ENCODE peak calls at places on chromosomes 7 and 10, in nine cellular contexts. One of them, this sample, is unnamed. For H3K9me3, the result is how much of the 10 kb centered on the place peaks cover.

GRCh38 chr7:119037941-119038340 is 813.4 kb downstream of the ANKRD7 start:
- DNase-seq in lower lobe of right lung: no peak
- DNase-seq in thoracic aorta: no peak
- DNase-seq in stomach: no peak
- DNase-seq in trophoblast cell: no peak
- DNase-seq in cardiac muscle cell: no peak
- DNase-seq in tibial artery: no peak
- DNase-seq in psoas muscle: no peak
- DNase-seq in A673: no peak
- DNase-seq in this sample: no peak

GRCh38 chr7:101428093-101428866 is 65.6 kb downstream of the COL26A1 start:
- DNase-seq in lower lobe of right lung: no peak
- DNase-seq in thoracic aorta: no peak
- DNase-seq in stomach: no peak
- DNase-seq in trophoblast cell: peak
- DNase-seq in cardiac muscle cell: no peak
- DNase-seq in tibial artery: no peak
- DNase-seq in psoas muscle: no peak
- DNase-seq in A673: no peak
- DNase-seq in this sample: no peak

GRCh38 chr7:99014113-99014985 is 129.6 kb downstream of the SMURF1 start:
- DNase-seq in lower lobe of right lung: no peak
- DNase-seq in thoracic aorta: no peak
- DNase-seq in stomach: peak
- DNase-seq in trophoblast cell: no peak
- DNase-seq in cardiac muscle cell: no peak
- DNase-seq in tibial artery: no peak
- DNase-seq in psoas muscle: no peak
- DNase-seq in A673: no peak
- DNase-seq in this sample: no peak

GRCh38 chr7:54839538-54840213 is 80.7 kb upstream of the SEC61G start:
- DNase-seq in lower lobe of right lung: peak
- DNase-seq in thoracic aorta: peak
- DNase-seq in stomach: peak
- DNase-seq in trophoblast cell: no peak
- DNase-seq in cardiac muscle cell: peak
- DNase-seq in tibial artery: peak
- DNase-seq in psoas muscle: peak
- DNase-seq in A673: no peak
- DNase-seq in this sample: no peak

GRCh38 chr10:116055252-116055918 is 217.6 kb downstream of the GFRA1 start:
- DNase-seq in lower lobe of right lung: no peak
- DNase-seq in thoracic aorta: no peak
- DNase-seq in stomach: no peak
- DNase-seq in trophoblast cell: no peak
- DNase-seq in cardiac muscle cell: no peak
- DNase-seq in tibial artery: no peak
- DNase-seq in psoas muscle: peak
- DNase-seq in A673: no peak
- DNase-seq in this sample: no peak

GRCh38 chr10:30596037-30596436 is 33.5 kb downstream of the LYZL2 start:
- DNase-seq in lower lobe of right lung: no peak
- DNase-seq in thoracic aorta: no peak
- DNase-seq in stomach: no peak
- DNase-seq in trophoblast cell: no peak
- DNase-seq in cardiac muscle cell: no peak
- DNase-seq in tibial artery: no peak
- DNase-seq in psoas muscle: no peak
- DNase-seq in A673: no peak
- DNase-seq in this sample: no peak

GRCh38 chr10:131811239-131812011 is 89.4 kb upstream of the PPP2R2D start:
- DNase-seq in lower lobe of right lung: no peak
- DNase-seq in thoracic aorta: no peak
- DNase-seq in stomach: peak
- DNase-seq in trophoblast cell: no peak
- DNase-seq in cardiac muscle cell: no peak
- DNase-seq in tibial artery: no peak
- DNase-seq in psoas muscle: no peak
- DNase-seq in A673: no peak
- DNase-seq in this sample: no peak

GRCh38 chr10:43390791-43391190 is 18.2 kb downstream of the HNRNPF start:
- DNase-seq in lower lobe of right lung: no peak
- DNase-seq in thoracic aorta: no peak
- DNase-seq in stomach: no peak
- DNase-seq in trophoblast cell: no peak
- DNase-seq in cardiac muscle cell: peak
- DNase-seq in tibial artery: no peak
- DNase-seq in psoas muscle: no peak
- DNase-seq in A673: peak
- DNase-seq in this sample: no peak

GRCh38 chr10:13503745-13504463 is 24.9 kb downstream of the BEND7 start:
- DNase-seq in lower lobe of right lung: no peak
- DNase-seq in thoracic aorta: no peak
- DNase-seq in stomach: no peak
- DNase-seq in trophoblast cell: no peak
- DNase-seq in cardiac muscle cell: peak
- DNase-seq in tibial artery: no peak
- DNase-seq in psoas muscle: no peak
- DNase-seq in A673: peak
- DNase-seq in this sample: no peak

GRCh38 chr10:78964952-78965633 is 103.7 kb upstream of the ZMIZ1 start:
- DNase-seq in lower lobe of right lung: no peak
- DNase-seq in thoracic aorta: peak
- DNase-seq in stomach: peak
- DNase-seq in trophoblast cell: peak
- DNase-seq in cardiac muscle cell: peak
- DNase-seq in tibial artery: no peak
- DNase-seq in psoas muscle: peak
- DNase-seq in A673: no peak
- DNase-seq in this sample: no peak

GRCh38 chr7:51256244-51256781 is 60.3 kb downstream of the COBL start:
- DNase-seq in lower lobe of right lung: no peak
- DNase-seq in thoracic aorta: no peak
- DNase-seq in stomach: no peak
- DNase-seq in trophoblast cell: no peak
- DNase-seq in cardiac muscle cell: no peak
- DNase-seq in tibial artery: no peak
- DNase-seq in psoas muscle: no peak
- DNase-seq in A673: no peak
- DNase-seq in this sample: no peak

GRCh38 chr7:25710954-25711353 is 441.0 kb upstream of the NFE2L3 start:
- DNase-seq in lower lobe of right lung: no peak
- DNase-seq in thoracic aorta: no peak
- DNase-seq in stomach: no peak
- DNase-seq in trophoblast cell: no peak
- DNase-seq in cardiac muscle cell: no peak
- DNase-seq in tibial artery: no peak
- DNase-seq in psoas muscle: no peak
- DNase-seq in A673: no peak
- DNase-seq in this sample: no peak

GRCh38 chr7:7868245-7868899 is 100.2 kb upstream of the GLCCI1 start:
- DNase-seq in lower lobe of right lung: no peak
- DNase-seq in thoracic aorta: no peak
- DNase-seq in stomach: no peak
- DNase-seq in trophoblast cell: no peak
- DNase-seq in cardiac muscle cell: no peak
- DNase-seq in tibial artery: peak
- DNase-seq in psoas muscle: no peak
- DNase-seq in A673: no peak
- DNase-seq in this sample: no peak

GRCh38 chr10:23095404-23095965 is at the start of gene MSRB2:
- DNase-seq in lower lobe of right lung: peak
- DNase-seq in thoracic aorta: peak
- DNase-seq in stomach: peak
- DNase-seq in trophoblast cell: peak
- DNase-seq in cardiac muscle cell: peak
- DNase-seq in tibial artery: peak
- DNase-seq in psoas muscle: peak
- DNase-seq in A673: peak
- DNase-seq in this sample: peak

GRCh38 chr10:22690614-22691431 is 23.6 kb downstream of the PIP4K2A start:
- DNase-seq in lower lobe of right lung: no peak
- DNase-seq in thoracic aorta: no peak
- DNase-seq in stomach: no peak
- DNase-seq in trophoblast cell: no peak
- DNase-seq in cardiac muscle cell: peak
- DNase-seq in tibial artery: no peak
- DNase-seq in psoas muscle: no peak
- DNase-seq in A673: no peak
- DNase-seq in this sample: no peak

GRCh38 chr7:32941181-32941995 is 15.9 kb upstream of the FKBP9 start:
- DNase-seq in lower lobe of right lung: no peak
- DNase-seq in thoracic aorta: no peak
- DNase-seq in stomach: no peak
- DNase-seq in trophoblast cell: no peak
- DNase-seq in cardiac muscle cell: no peak
- DNase-seq in tibial artery: no peak
- DNase-seq in psoas muscle: no peak
- DNase-seq in A673: no peak
- DNase-seq in this sample: no peak

GRCh38 chr7:12800501-12800900 is 113.1 kb downstream of the ARL4A start:
- DNase-seq in lower lobe of right lung: no peak
- DNase-seq in thoracic aorta: no peak
- DNase-seq in stomach: no peak
- DNase-seq in trophoblast cell: no peak
- DNase-seq in cardiac muscle cell: peak
- DNase-seq in tibial artery: no peak
- DNase-seq in psoas muscle: no peak
- DNase-seq in A673: no peak
- DNase-seq in this sample: no peak
- H3K27ac ChIP-seq in lower lobe of right lung: no peak
- H3K27ac ChIP-seq in thoracic aorta: no peak
- H3K27ac ChIP-seq in stomach: peak
- H3K27ac ChIP-seq in trophoblast cell: no peak
- H3K27ac ChIP-seq in cardiac muscle cell: no peak
- H3K27ac ChIP-seq in tibial artery: no peak
- H3K27ac ChIP-seq in psoas muscle: no peak
- H3K27ac ChIP-seq in A673: no peak
- H3K27ac ChIP-seq in this sample: no peak

GRCh38 chr10:94024407-94024806 is 30.7 kb downstream of the PLCE1 start:
- DNase-seq in lower lobe of right lung: no peak
- DNase-seq in thoracic aorta: no peak
- DNase-seq in stomach: no peak
- DNase-seq in trophoblast cell: no peak
- DNase-seq in cardiac muscle cell: no peak
- DNase-seq in tibial artery: no peak
- DNase-seq in psoas muscle: no peak
- DNase-seq in A673: no peak
- DNase-seq in this sample: no peak

GRCh38 chr10:94027197-94027596 is 33.5 kb downstream of the PLCE1 start:
- DNase-seq in lower lobe of right lung: no peak
- DNase-seq in thoracic aorta: no peak
- DNase-seq in stomach: no peak
- DNase-seq in trophoblast cell: no peak
- DNase-seq in cardiac muscle cell: peak
- DNase-seq in tibial artery: no peak
- DNase-seq in psoas muscle: no peak
- DNase-seq in A673: no peak
- DNase-seq in this sample: no peak

DNA sequence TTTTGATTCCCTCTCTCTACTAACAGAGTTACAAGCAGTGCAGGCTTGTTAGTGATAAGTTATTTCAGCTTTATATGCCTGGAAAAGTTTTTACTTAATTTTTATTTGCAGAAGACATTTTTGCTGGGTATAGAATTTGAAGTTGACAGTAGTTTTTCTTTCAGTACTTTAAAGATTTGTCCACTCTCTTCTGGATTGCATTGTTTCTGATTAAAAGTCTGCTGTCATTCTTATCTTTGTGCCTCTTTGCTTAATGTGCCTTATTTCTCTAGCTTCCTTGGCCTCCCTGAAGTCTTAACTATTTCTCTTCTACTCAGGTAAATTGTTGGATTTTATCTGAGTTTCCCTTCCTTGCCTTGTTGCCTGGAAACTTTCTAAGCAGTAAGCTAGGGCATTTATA is 36.2 kb downstream of the PLCE1 start:
- DNase-seq in lower lobe of right lung: no peak
- DNase-seq in thoracic aorta: no peak
- DNase-seq in stomach: no peak
- DNase-seq in trophoblast cell: no peak
- DNase-seq in cardiac muscle cell: no peak
- DNase-seq in tibial artery: no peak
- DNase-seq in psoas muscle: no peak
- DNase-seq in A673: no peak
- DNase-seq in this sample: no peak
- H3K9me3 ChIP-seq in lower lobe of right lung: under half
- H3K9me3 ChIP-seq in thoracic aorta: under half
- H3K9me3 ChIP-seq in stomach: under half
- H3K9me3 ChIP-seq in trophoblast cell: under half
- H3K9me3 ChIP-seq in cardiac muscle cell: under half
- H3K9me3 ChIP-seq in tibial artery: under half
- H3K9me3 ChIP-seq in psoas muscle: under half
- H3K9me3 ChIP-seq in A673: under half
- H3K9me3 ChIP-seq in this sample: under half

GRCh38 chr10:103278862-103279298 is 1.9 kb downstream of the INA start:
- DNase-seq in lower lobe of right lung: peak
- DNase-seq in thoracic aorta: no peak
- DNase-seq in stomach: peak
- DNase-seq in trophoblast cell: peak
- DNase-seq in cardiac muscle cell: peak
- DNase-seq in tibial artery: peak
- DNase-seq in psoas muscle: peak
- DNase-seq in A673: peak
- DNase-seq in this sample: peak

GRCh38 chr10:103276251-103276936 is 544 bp upstream of the INA start:
- DNase-seq in lower lobe of right lung: no peak
- DNase-seq in thoracic aorta: no peak
- DNase-seq in stomach: no peak
- DNase-seq in trophoblast cell: no peak
- DNase-seq in cardiac muscle cell: no peak
- DNase-seq in tibial artery: no peak
- DNase-seq in psoas muscle: no peak
- DNase-seq in A673: no peak
- DNase-seq in this sample: no peak

GRCh38 chr10:103276941-103277712 is at the start of gene INA:
- DNase-seq in lower lobe of right lung: no peak
- DNase-seq in thoracic aorta: no peak
- DNase-seq in stomach: no peak
- DNase-seq in trophoblast cell: peak
- DNase-seq in cardiac muscle cell: peak
- DNase-seq in tibial artery: no peak
- DNase-seq in psoas muscle: no peak
- DNase-seq in A673: peak
- DNase-seq in this sample: no peak

GRCh38 chr10:103278424-103278823 is 1.5 kb downstream of the INA start:
- DNase-seq in lower lobe of right lung: no peak
- DNase-seq in thoracic aorta: no peak
- DNase-seq in stomach: no peak
- DNase-seq in trophoblast cell: no peak
- DNase-seq in cardiac muscle cell: no peak
- DNase-seq in tibial artery: no peak
- DNase-seq in psoas muscle: no peak
- DNase-seq in A673: no peak
- DNase-seq in this sample: no peak

GRCh38 chr10:103277713-103278299 is 868 bp downstream of the INA start:
- DNase-seq in lower lobe of right lung: no peak
- DNase-seq in thoracic aorta: no peak
- DNase-seq in stomach: no peak
- DNase-seq in trophoblast cell: no peak
- DNase-seq in cardiac muscle cell: no peak
- DNase-seq in tibial artery: no peak
- DNase-seq in psoas muscle: no peak
- DNase-seq in A673: no peak
- DNase-seq in this sample: no peak
- H3K4me3 ChIP-seq in lower lobe of right lung: no peak
- H3K4me3 ChIP-seq in thoracic aorta: peak
- H3K4me3 ChIP-seq in stomach: peak
- H3K4me3 ChIP-seq in trophoblast cell: peak
- H3K4me3 ChIP-seq in cardiac muscle cell: peak
- H3K4me3 ChIP-seq in tibial artery: peak
- H3K4me3 ChIP-seq in psoas muscle: peak
- H3K4me3 ChIP-seq in A673: peak
- H3K4me3 ChIP-seq in this sample: no peak

GRCh38 chr7:116273918-116274301 is 63.6 kb downstream of the TES start:
- DNase-seq in lower lobe of right lung: no peak
- DNase-seq in thoracic aorta: no peak
- DNase-seq in stomach: no peak
- DNase-seq in trophoblast cell: no peak
- DNase-seq in cardiac muscle cell: no peak
- DNase-seq in tibial artery: no peak
- DNase-seq in psoas muscle: no peak
- DNase-seq in A673: no peak
- DNase-seq in this sample: no peak
- H3K27ac ChIP-seq in lower lobe of right lung: peak
- H3K27ac ChIP-seq in thoracic aorta: no peak
- H3K27ac ChIP-seq in stomach: no peak
- H3K27ac ChIP-seq in trophoblast cell: no peak
- H3K27ac ChIP-seq in cardiac muscle cell: no peak
- H3K27ac ChIP-seq in tibial artery: no peak
- H3K27ac ChIP-seq in psoas muscle: no peak
- H3K27ac ChIP-seq in A673: no peak
- H3K27ac ChIP-seq in this sample: no peak